ENCODE peak calls at places on chromosomes 13 and 19, in seven cellular contexts. T is tibial nerve; F is IMR-90; R is CD8-positive, alpha-beta memory T cell; B is adrenal gland; X is mammary epithelial cell; W is small intestine. A is an unnamed sample.

GRCh38 chr19:16185123-16185924 is at the start of gene FAM32A:
- DNase-seq in R (peak; percentile 99), F (peak; percentile 99), X (peak; percentile 99), W (peak; percentile 100), T (peak; percentile 99), B (peak; percentile 99), A (peak; percentile 100)

GRCh38 chr13:95246292-95247082 is 54.8 kb downstream of the ABCC4 start:
- DNase-seq in W (peak; percentile 62), F (no peak), X (peak; percentile 55), T (no peak), R (no peak), B (no peak), A (no peak)

GRCh38 chr19:40392123-40392522 is 2.1 kb upstream of the HIPK4 start:
- DNase-seq in R (no peak), F (no peak), B (no peak), T (no peak), W (no peak), X (no peak), A (no peak)

GRCh38 chr19:30073152-30074000 is 131.3 kb downstream of the URI1 start:
- DNase-seq in B (no peak), R (no peak), F (no peak), W (no peak), X (no peak), T (no peak), A (no peak)

GRCh38 chr13:34430294-34430693 is 511.8 kb upstream of the NBEA start:
- DNase-seq in W (no peak), X (peak; percentile 79), R (no peak), F (peak; percentile 3), B (no peak), T (no peak), A (no peak)

GRCh38 chr13:46278474-46278873 is 66.7 kb downstream of the LRRC63 start:
- DNase-seq in X (no peak), R (no peak), W (no peak), T (no peak), B (no peak), F (no peak), A (no peak)

GRCh38 chr13:100269837-100270236 is 180.9 kb downstream of the PCCA start:
- DNase-seq in W (no peak), R (no peak), X (peak; percentile 12), F (peak; percentile 82), T (peak; percentile 49), B (peak; percentile 53), A (peak; percentile 43)

GRCh38 chr19:2449019-2449418 is 7.7 kb downstream of the LMNB2 start:
- DNase-seq in X (no peak), B (no peak), T (no peak), R (no peak), W (no peak), F (no peak), A (peak; percentile 19)

GRCh38 chr13:52922961-52923360 is 74.5 kb upstream of the PCDH8 start:
- DNase-seq in F (no peak), B (no peak), R (no peak), X (no peak), T (no peak), W (no peak), A (no peak)

GRCh38 chr13:26459276-26460131 is 98.0 kb upstream of the WASF3 start:
- DNase-seq in W (peak; percentile 69), B (no peak), X (no peak), R (no peak), F (no peak), T (no peak), A (no peak)

GRCh38 chr19:39792999-39793546 is 14.4 kb downstream of the LEUTX start:
- DNase-seq in B (peak; percentile 75), X (peak; percentile 58), F (peak; percentile 69), R (peak; percentile 59), T (peak; percentile 35), W (peak; percentile 74), A (peak; percentile 63)

GRCh38 chr19:29603308-29603707 is 2.8 kb upstream of the POP4 start:
- DNase-seq in T (no peak), F (no peak), W (no peak), R (no peak), B (no peak), X (no peak), A (no peak)

GRCh38 chr19:53659292-53659691 is 27.5 kb downstream of the DPRX start:
- DNase-seq in R (no peak), F (no peak), B (no peak), X (peak; percentile 9), T (no peak), W (no peak), A (no peak)

GRCh38 chr19:53657330-53657729 is 25.5 kb downstream of the DPRX start:
- DNase-seq in X (no peak), W (no peak), B (no peak), R (no peak), T (no peak), F (no peak), A (no peak)

GRCh38 chr19:53652476-53652875 is 20.7 kb downstream of the DPRX start:
- DNase-seq in F (no peak), X (no peak), R (no peak), B (no peak), W (no peak), T (no peak), A (no peak)

GRCh38 chr19:53657778-53658177 is 26.0 kb downstream of the DPRX start:
- DNase-seq in T (no peak), B (no peak), R (no peak), F (no peak), X (no peak), W (no peak), A (no peak)

DNA sequence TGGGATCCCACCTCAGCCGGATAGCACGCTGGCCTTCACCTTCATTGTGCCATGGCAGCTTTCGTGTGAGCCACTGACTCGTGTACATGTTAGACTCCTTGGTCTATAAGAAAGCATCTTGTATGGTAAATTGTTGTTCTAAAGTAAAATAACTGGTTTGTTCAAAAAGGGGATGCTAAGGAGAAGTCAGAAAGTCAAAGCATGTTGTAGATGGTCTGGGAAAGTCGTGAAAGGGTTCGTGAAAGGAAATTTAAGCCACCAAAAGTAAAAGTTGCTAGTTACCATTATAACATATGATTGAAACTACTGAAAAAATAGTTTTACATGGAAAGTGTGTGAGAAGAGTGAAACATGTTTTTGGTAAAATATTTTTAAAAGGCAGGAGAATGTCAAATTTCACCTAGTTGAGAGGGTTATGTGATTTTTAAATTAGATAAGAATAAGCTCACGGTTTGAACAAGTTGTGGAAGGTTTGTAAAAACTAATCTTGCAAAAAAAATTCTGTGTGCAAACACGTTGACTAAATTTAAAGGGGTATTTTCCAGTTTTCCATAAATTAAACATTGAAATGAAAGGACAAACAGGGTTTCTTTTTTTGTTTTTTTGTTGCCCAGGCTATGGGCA is 23.4 kb downstream of the DPRX start:
- DNase-seq in B (no peak), X (no peak), F (no peak), T (no peak), R (no peak), W (no peak), A (no peak)
- H3K9me3 ChIP-seq in B (no peaks in the 10 kb centered on the region), X (peaks cover 22% of the 10 kb centered on the region), F (peaks cover 39% of the 10 kb centered on the region), T (no peaks in the 10 kb centered on the region), R (no peaks in the 10 kb centered on the region), W (peaks cover 2% of the 10 kb centered on the region), A (peaks cover 8% of the 10 kb centered on the region)

DNA sequence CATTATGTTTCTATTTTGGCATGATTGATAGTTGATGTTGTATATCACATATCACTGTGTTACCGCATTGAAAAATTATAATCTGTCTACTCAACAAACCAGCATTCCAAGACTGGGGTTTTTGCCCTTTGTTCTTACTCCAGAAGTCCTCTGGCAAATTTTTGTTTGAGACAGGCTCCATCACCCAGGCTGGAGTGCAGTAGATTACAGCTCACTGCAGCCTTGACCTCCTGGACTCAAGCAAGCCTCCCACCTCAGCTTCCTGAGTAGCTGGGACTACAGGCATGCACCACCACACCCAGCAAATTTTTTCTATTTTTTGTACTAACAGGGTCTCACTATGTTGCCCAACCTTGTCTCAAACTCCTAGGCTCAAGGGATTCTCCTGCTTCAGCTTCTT is 741.0 kb downstream of the PCDH9 start:
- DNase-seq in W (no peak), R (no peak), T (no peak), X (no peak), F (no peak), B (no peak), A (no peak)
- H3K4me1 ChIP-seq in W (no peaks in the 10 kb centered on the region), R (no peaks in the 10 kb centered on the region), T (no peaks in the 10 kb centered on the region), X (no peaks in the 10 kb centered on the region), F (no peaks in the 10 kb centered on the region), B (no peaks in the 10 kb centered on the region), A (no peaks in the 10 kb centered on the region)

GRCh38 chr13:40401911-40402776 is 264.3 kb downstream of the FOXO1 start:
- DNase-seq in T (peak; percentile 96), F (peak; percentile 92), R (no peak), B (peak; percentile 98), X (peak; percentile 89), W (peak; percentile 97), A (peak; percentile 94)

GRCh38 chr13:40404967-40405716 is 261.3 kb downstream of the FOXO1 start:
- DNase-seq in F (no peak), W (peak; percentile 27), X (no peak), R (no peak), B (no peak), T (no peak), A (no peak)

GRCh38 chr13:40403509-40404241 is 262.8 kb downstream of the FOXO1 start:
- DNase-seq in W (peak; percentile 24), F (no peak), X (no peak), T (no peak), B (no peak), R (no peak), A (no peak)

GRCh38 chr13:40404407-40404806 is 262.0 kb downstream of the FOXO1 start:
- DNase-seq in B (no peak), F (no peak), X (no peak), T (no peak), W (no peak), R (no peak), A (no peak)

DNA sequence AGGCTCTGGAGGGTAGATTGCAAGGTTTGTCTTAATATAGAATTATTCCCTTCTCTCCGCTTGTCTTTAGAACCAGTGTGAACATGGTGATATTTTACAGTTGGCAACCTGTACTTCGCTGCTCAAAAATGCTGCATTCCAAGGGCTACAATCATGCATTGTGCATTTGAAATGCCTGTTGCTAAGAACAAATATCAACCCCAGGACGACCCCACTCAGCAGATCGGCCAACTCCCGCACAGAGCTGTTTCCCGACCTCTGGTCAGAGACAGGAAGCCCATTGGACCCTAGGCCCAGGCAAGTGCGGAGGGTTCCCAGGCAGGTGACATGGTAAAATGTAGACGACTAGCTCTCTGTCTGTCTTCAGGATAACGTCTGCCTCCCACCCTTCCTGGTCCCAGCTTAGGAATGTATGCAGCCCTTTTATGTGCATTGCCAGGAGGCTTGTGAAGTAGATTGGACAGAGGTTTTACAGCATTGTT is 263.5 kb downstream of the FOXO1 start:
- DNase-seq in W (peak; percentile 24), B (no peak), F (peak; percentile 49), X (no peak), R (no peak), T (no peak), A (peak; percentile 60)
- H3K27ac ChIP-seq in W (no peak overlapping the region), B (peak overlapping the region; percentile 74), F (peak overlapping the region; percentile 51), X (no peak overlapping the region), R (no peak overlapping the region), T (peak overlapping the region; percentile 93), A (peak overlapping the region; percentile 83)

DNA sequence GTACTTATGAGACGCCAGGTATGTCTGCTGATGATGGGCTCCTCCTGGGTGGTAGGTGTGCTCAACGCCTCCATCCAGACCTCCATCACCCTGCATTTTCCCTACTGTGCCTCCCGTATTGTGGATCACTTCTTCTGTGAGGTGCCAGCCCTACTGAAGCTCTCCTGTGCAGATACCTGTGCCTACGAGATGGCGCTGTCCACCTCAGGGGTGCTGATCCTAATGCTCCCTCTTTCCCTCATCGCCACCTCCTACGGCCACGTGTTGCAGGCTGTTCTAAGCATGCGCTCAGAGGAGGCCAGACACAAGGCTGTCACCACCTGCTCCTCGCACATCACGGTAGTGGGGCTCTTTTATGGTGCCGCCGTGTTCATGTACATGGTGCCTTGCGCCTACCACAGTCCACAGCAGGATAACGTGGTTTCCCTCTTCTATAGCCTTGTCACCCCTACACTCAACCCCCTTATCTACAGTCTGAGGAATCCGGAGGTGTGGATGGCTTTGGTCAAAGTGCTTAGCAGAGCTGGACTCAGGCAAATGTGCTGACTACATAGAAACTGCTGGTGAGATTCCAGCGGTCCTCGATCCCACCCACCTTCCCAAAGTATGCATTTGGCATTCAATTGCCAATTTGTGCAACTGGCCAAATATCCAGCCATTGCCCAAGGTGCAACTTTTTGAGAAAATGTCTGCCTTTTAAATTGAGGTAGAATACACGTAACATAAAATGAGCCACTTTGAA is 10.2 kb downstream of the OR2Z1 start:
- DNase-seq in B (no peak), T (no peak), X (no peak), F (no peak), R (no peak), W (no peak), A (peak; percentile 23)
- H3K9me3 ChIP-seq in B (no peaks in the 10 kb centered on the region), T (no peaks in the 10 kb centered on the region), X (peaks cover 25% of the 10 kb centered on the region), F (peaks cover 30% of the 10 kb centered on the region), R (no peaks in the 10 kb centered on the region), W (no peaks in the 10 kb centered on the region), A (no peaks in the 10 kb centered on the region)

A was measured in SJSA1.